ENCODE peak calls at places on chromosomes 7 and 10, in eight cellular contexts. A is A549, Y is right lobe of liver, Q is uterus, C is tibial nerve, R is breast epithelium, O is NB4, F is GM12892. G is an unnamed sample.

GRCh38 chr10:35185260-35186034 is 58.8 kb downstream of the CREM start:
- DNase-seq in F (no peak), R (no peak), Q (no peak), Y (no peak), C (no peak), A (no peak), O (no peak), G (no peak)

GRCh38 chr7:47604496-47604890 is 22.6 kb upstream of the TNS3 start:
- DNase-seq in O (no peak), C (no peak), Q (no peak), A (no peak), Y (no peak), F (no peak), R (no peak), G (no peak)

GRCh38 chr10:127679642-127680255 is 57.2 kb upstream of the FOXI2 start:
- DNase-seq in Y (no peak), C (no peak), F (no peak), A (no peak), Q (no peak), O (peak; percentile 8), R (no peak), G (no peak)

GRCh38 chr10:6737080-6737641 is 157.1 kb upstream of the PRKCQ start:
- DNase-seq in O (no peak), F (no peak), Y (no peak), Q (no peak), R (no peak), A (peak; percentile 86), C (no peak), G (no peak)

GRCh38 chr7:138865843-138866242 is 67.8 kb upstream of the ATP6V0A4 start:
- DNase-seq in C (no peak), O (peak; percentile 71), F (no peak), Q (no peak), Y (no peak), A (no peak), R (no peak), G (no peak)

GRCh38 chr10:323651-324293 is 188.5 kb downstream of the ZMYND11 start:
- DNase-seq in C (peak; percentile 46), Y (no peak), F (peak; percentile 57), A (peak; percentile 81), Q (peak; percentile 88), O (peak; percentile 89), R (no peak), G (peak; percentile 80)

GRCh38 chr10:78584266-78584665 is 484.5 kb upstream of the ZMIZ1 start:
- DNase-seq in F (no peak), Q (no peak), O (no peak), A (no peak), R (no peak), Y (no peak), C (no peak), G (no peak)

GRCh38 chr7:139731802-139732470 is 45.9 kb downstream of the HIPK2 start:
- DNase-seq in F (no peak), A (peak; percentile 83), O (peak; percentile 93), Q (peak; percentile 83), R (peak; percentile 91), Y (peak; percentile 93), C (peak; percentile 82), G (peak; percentile 81)

GRCh38 chr10:79249156-79250121 is 97.8 kb upstream of the PPIF start:
- DNase-seq in C (no peak), R (no peak), O (peak; percentile 41), Q (no peak), Y (no peak), F (peak; percentile 48), A (no peak), G (peak; percentile 63)

GRCh38 chr10:124256151-124256550 is 162.6 kb downstream of the OAT start:
- DNase-seq in Q (no peak), C (no peak), F (no peak), R (no peak), O (no peak), A (no peak), Y (no peak), G (no peak)

GRCh38 chr10:46323176-46323575 is 36.4 kb downstream of the ANTXRL start:
- DNase-seq in O (peak; percentile 44), Q (no peak), C (no peak), Y (no peak), F (no peak), R (no peak), A (no peak), G (no peak)

GRCh38 chr10:15311249-15311884 is 59.7 kb downstream of the FAM171A1 start:
- DNase-seq in F (no peak), A (no peak), Q (no peak), C (no peak), Y (no peak), O (no peak), R (no peak), G (no peak)

GRCh38 chr7:81094952-81095351 is 176.1 kb upstream of the SEMA3C start:
- DNase-seq in Y (no peak), C (no peak), O (no peak), Q (no peak), R (no peak), A (no peak), F (no peak), G (no peak)

GRCh38 chr10:122541541-122542002 is 19.0 kb upstream of the DMBT1 start:
- DNase-seq in F (no peak), Y (no peak), A (no peak), C (no peak), R (no peak), Q (no peak), O (peak; percentile 86), G (no peak)

GRCh38 chr7:158011941-158012340 is 575.7 kb downstream of the PTPRN2 start:
- DNase-seq in R (no peak), A (no peak), C (no peak), F (no peak), O (no peak), Q (no peak), Y (no peak), G (no peak)

GRCh38 chr7:27897441-27897847 is 157.5 kb downstream of the TAX1BP1 start:
- DNase-seq in O (no peak), A (no peak), Q (no peak), Y (peak; percentile 84), F (no peak), C (no peak), R (no peak), G (no peak)

GRCh38 chr10:124058346-124059003 is 34.9 kb downstream of the CHST15 start:
- DNase-seq in F (no peak), O (no peak), Y (no peak), C (no peak), R (no peak), Q (no peak), A (no peak), G (no peak)

GRCh38 chr7:8379264-8379663 is 54.1 kb upstream of the NXPH1 start:
- DNase-seq in C (no peak), Q (no peak), A (no peak), O (no peak), Y (no peak), F (no peak), R (no peak), G (no peak)

GRCh38 chr10:121597504-121598241 is 571 bp downstream of the FGFR2 start:
- DNase-seq in C (no peak), A (no peak), R (no peak), F (no peak), Q (peak; percentile 42), O (no peak), Y (no peak), G (no peak)

DNA sequence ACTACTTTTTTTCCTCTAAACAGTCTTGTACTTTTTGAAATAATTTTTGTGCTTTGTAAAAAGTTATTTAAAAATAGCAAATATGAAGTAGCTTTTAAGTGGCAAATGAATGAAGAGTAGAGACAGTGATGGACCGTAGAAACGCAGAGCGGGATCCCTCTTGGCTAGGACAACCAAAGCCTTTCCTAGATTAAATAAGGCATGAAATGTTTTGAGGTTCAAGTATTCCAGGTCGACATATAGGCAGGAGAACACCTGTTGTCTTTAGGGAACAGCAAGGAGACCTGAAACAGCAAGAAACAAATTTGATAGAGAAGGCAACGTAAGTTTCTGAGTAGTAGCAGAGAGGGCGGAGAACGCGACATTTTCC is 662 bp upstream of the PPRC1 start:
- DNase-seq in F (no peak), O (no peak), Q (no peak), R (no peak), C (no peak), Y (no peak), A (no peak), G (no peak)
- TF ChIP-seq POLR2A in F (no peak), O (no peak), Q (no peak), R (no peak), C (no peak), Y (no peak), A (no peak), G (no peak)

GRCh38 chr7:23469150-23469960 is 936 bp downstream of the IGF2BP3 start:
- DNase-seq in C (no peak), Y (no peak), Q (no peak), O (peak; percentile 78), A (no peak), F (no peak), R (no peak), G (no peak)
- TF ChIP-seq POLR2A in C (no peak), Y (no peak), Q (no peak), O (no peak), A (peak; percentile 32), F (peak; percentile 72), R (no peak), G (no peak)

DNA sequence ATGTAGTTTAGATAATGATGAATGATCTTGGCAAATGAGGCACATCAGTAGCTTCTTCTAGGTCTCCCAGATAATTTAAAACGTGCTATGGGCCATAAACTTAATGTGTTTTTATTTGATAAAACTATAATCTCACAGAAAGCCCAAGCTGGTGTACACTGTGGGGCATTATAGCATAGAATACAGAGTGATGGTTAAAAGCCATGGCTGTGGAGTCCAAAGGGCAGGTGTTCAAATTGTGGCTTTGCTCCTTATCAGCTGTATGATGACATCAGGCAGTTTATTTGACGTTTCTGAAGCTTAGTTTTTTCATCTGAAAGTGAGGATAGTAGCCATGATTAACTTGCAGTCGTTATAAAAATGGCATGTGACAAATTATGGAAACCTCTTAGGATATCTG is 3.5 kb downstream of the MGAM start:
- DNase-seq in R (no peak), Y (no peak), A (no peak), Q (no peak), C (no peak), F (no peak), O (no peak), G (no peak)
- TF ChIP-seq POLR2A in R (no peak), Y (no peak), A (no peak), Q (no peak), C (no peak), F (no peak), O (no peak), G (no peak)

GRCh38 chr10:133350283-133350949 is 3.2 kb downstream of the PRAP1 start:
- DNase-seq in C (no peak), O (no peak), A (no peak), Y (no peak), R (no peak), F (no peak), Q (no peak), G (no peak)

GRCh38 chr10:133347636-133348517 is 704 bp downstream of the PRAP1 start:
- DNase-seq in F (no peak), C (no peak), R (no peak), Q (no peak), O (no peak), A (no peak), Y (peak; percentile 93), G (peak; percentile 84)

GRCh38 chr10:133350950-133351329 is 3.8 kb downstream of the PRAP1 start:
- DNase-seq in F (no peak), R (no peak), Q (no peak), A (no peak), C (no peak), Y (peak; percentile 94), O (no peak), G (no peak)

GRCh38 chr10:133349577-133350011 is 2.4 kb downstream of the PRAP1 start:
- DNase-seq in O (no peak), C (no peak), R (no peak), A (no peak), F (no peak), Y (no peak), Q (no peak), G (no peak)

GRCh38 chr10:133349160-133349568 is 2.0 kb downstream of the PRAP1 start:
- DNase-seq in F (no peak), C (no peak), R (no peak), Q (no peak), Y (no peak), O (no peak), A (no peak), G (no peak)
- TF ChIP-seq POLR2A in F (no peak), C (no peak), R (no peak), Q (no peak), Y (no peak), O (no peak), A (no peak), G (no peak)

G was measured in Peyer's patch.